ENCODE peak calls at places on chromosomes 3 and 15, in seven cellular contexts. T, I, E, Z, K, M and C are unnamed samples.

GRCh38 chr15:98671060-98672008 is 23.0 kb downstream of the IGF1R start:
- DNase-seq in T (peak; percentile 43), I (no peak), E (no peak), Z (peak; percentile 95), K (no peak), M (no peak), C (no peak)

GRCh38 chr3:63791974-63792373 is 27.1 kb upstream of the C3orf49 start:
- DNase-seq in T (no peak), I (peak; percentile 10), E (no peak), Z (no peak), K (no peak), M (no peak), C (no peak)

GRCh38 chr3:119294889-119295769 is 946 bp downstream of the ARHGAP31 start:
- DNase-seq in T (no peak), I (peak; percentile 28), E (peak; percentile 26), Z (no peak), K (peak; percentile 48), M (no peak), C (no peak)

GRCh38 chr15:60362318-60363023 is 35.3 kb downstream of the ANXA2 start:
- DNase-seq in T (no peak), I (peak; percentile 86), E (no peak), Z (peak; percentile 11), K (no peak), M (no peak), C (no peak)

GRCh38 chr15:75669879-75670212 is 22.1 kb downstream of the SNX33 start:
- DNase-seq in T (no peak), I (no peak), E (no peak), Z (no peak), K (no peak), M (no peak), C (no peak)

GRCh38 chr3:44903314-44903713 is 28.9 kb downstream of the TGM4 start:
- DNase-seq in T (no peak), I (no peak), E (no peak), Z (no peak), K (no peak), M (no peak), C (no peak)

GRCh38 chr3:132637590-132637989 is 22.0 kb downstream of the ACAD11 start:
- DNase-seq in T (no peak), I (no peak), E (no peak), Z (no peak), K (no peak), M (no peak), C (no peak)

GRCh38 chr15:101482526-101483371 is 6.8 kb downstream of the PCSK6 start:
- DNase-seq in T (no peak), I (no peak), E (no peak), Z (no peak), K (peak; percentile 45), M (no peak), C (no peak)

GRCh38 chr15:99096894-99097426 is 7.9 kb upstream of the SYNM start:
- DNase-seq in T (no peak), I (no peak), E (no peak), Z (no peak), K (no peak), M (no peak), C (no peak)

GRCh38 chr15:68877626-68878025 is 52.7 kb upstream of the SPESP1 start:
- DNase-seq in T (no peak), I (no peak), E (no peak), Z (no peak), K (no peak), M (no peak), C (no peak)

GRCh38 chr3:197408177-197408957 is 110.0 kb upstream of the DLG1 start:
- DNase-seq in T (no peak), I (no peak), E (no peak), Z (peak; percentile 16), K (no peak), M (no peak), C (no peak)

GRCh38 chr3:13884851-13885703 is 5.2 kb upstream of the WNT7A start:
- DNase-seq in T (no peak), I (no peak), E (no peak), Z (peak; percentile 36), K (peak; percentile 54), M (no peak), C (peak; percentile 68)

GRCh38 chr3:32336123-32336518 is 55.5 kb upstream of the CMTM7 start:
- DNase-seq in T (no peak), I (no peak), E (no peak), Z (no peak), K (no peak), M (no peak), C (no peak)

GRCh38 chr3:81299486-81299885 is 462.0 kb downstream of the GBE1 start:
- DNase-seq in T (no peak), I (no peak), E (no peak), Z (no peak), K (no peak), M (no peak), C (no peak)

GRCh38 chr15:67148196-67148701 is 82.8 kb downstream of the SMAD3 start:
- DNase-seq in T (no peak), I (peak; percentile 90), E (no peak), Z (peak; percentile 45), K (no peak), M (no peak), C (no peak)

GRCh38 chr15:84736375-84736774 is 12.0 kb upstream of the ZNF592 start:
- DNase-seq in T (no peak), I (no peak), E (no peak), Z (no peak), K (peak; percentile 53), M (peak; percentile 96), C (no peak)

GRCh38 chr3:126528800-126529541 is 5.0 kb downstream of the CHST13 start:
- DNase-seq in T (no peak), I (peak; percentile 48), E (no peak), Z (peak; percentile 97), K (no peak), M (no peak), C (no peak)

GRCh38 chr15:22827125-22827524 is 11.3 kb upstream of the NIPA2 start:
- DNase-seq in T (no peak), I (no peak), E (no peak), Z (no peak), K (no peak), M (no peak), C (no peak)

GRCh38 chr3:23859012-23859743 is 53.4 kb downstream of the UBE2E1 start:
- DNase-seq in T (no peak), I (no peak), E (no peak), Z (no peak), K (no peak), M (no peak), C (no peak)

GRCh38 chr3:134874737-134875413 is 79.8 kb downstream of the EPHB1 start:
- DNase-seq in T (no peak), I (no peak), E (no peak), Z (peak; percentile 27), K (no peak), M (no peak), C (no peak)

GRCh38 chr3:167814441-167814951 is 79.0 kb downstream of the SERPINI1 start:
- DNase-seq in T (no peak), I (peak; percentile 78), E (no peak), Z (peak; percentile 63), K (no peak), M (no peak), C (peak; percentile 38)

GRCh38 chr3:106251160-106251892 is 382.5 kb upstream of the CBLB start:
- DNase-seq in T (no peak), I (peak; percentile 10), E (no peak), Z (no peak), K (no peak), M (no peak), C (no peak)

GRCh38 chr15:99386429-99386828 is 135.1 kb downstream of the LRRC28 start:
- DNase-seq in T (no peak), I (no peak), E (no peak), Z (no peak), K (no peak), M (no peak), C (no peak)

GRCh38 chr3:173977747-173978146 is 580.2 kb downstream of the NLGN1 start:
- DNase-seq in T (no peak), I (no peak), E (no peak), Z (no peak), K (no peak), M (no peak), C (no peak)

GRCh38 chr3:14512944-14513332 is 27.2 kb downstream of the GRIP2 start:
- DNase-seq in T (no peak), I (no peak), E (no peak), Z (no peak), K (no peak), M (no peak), C (no peak)

GRCh38 chr3:188209740-188210139 is 55.8 kb downstream of the LPP start:
- DNase-seq in T (no peak), I (no peak), E (no peak), Z (no peak), K (no peak), M (no peak), C (no peak)

GRCh38 chr3:132652640-132653270 is 6.9 kb downstream of the ACAD11 start:
- DNase-seq in T (no peak), I (no peak), E (no peak), Z (no peak), K (no peak), M (no peak), C (no peak)

GRCh38 chr3:172087827-172088580 is 48.6 kb downstream of the FNDC3B start:
- DNase-seq in T (no peak), I (no peak), E (no peak), Z (no peak), K (no peak), M (peak; percentile 45), C (no peak)
- TF ChIP-seq EP300 in T (no peak), I (no peak), E (no peak), Z (no peak), K (no peak), M (no peak), C (no peak)

GRCh38 chr3:171354706-171355582 is 105.3 kb downstream of the TNIK start:
- DNase-seq in T (no peak), I (no peak), E (no peak), Z (no peak), K (no peak), M (no peak), C (no peak)
- H3K4me1 ChIP-seq in T (no peaks in the 10 kb centered on the region), I (no peaks in the 10 kb centered on the region), E (no peaks in the 10 kb centered on the region), Z (peaks cover 12% of the 10 kb centered on the region), K (peaks cover 18% of the 10 kb centered on the region), M (peaks cover 63% of the 10 kb centered on the region), C (peaks cover 47% of the 10 kb centered on the region)

DNA sequence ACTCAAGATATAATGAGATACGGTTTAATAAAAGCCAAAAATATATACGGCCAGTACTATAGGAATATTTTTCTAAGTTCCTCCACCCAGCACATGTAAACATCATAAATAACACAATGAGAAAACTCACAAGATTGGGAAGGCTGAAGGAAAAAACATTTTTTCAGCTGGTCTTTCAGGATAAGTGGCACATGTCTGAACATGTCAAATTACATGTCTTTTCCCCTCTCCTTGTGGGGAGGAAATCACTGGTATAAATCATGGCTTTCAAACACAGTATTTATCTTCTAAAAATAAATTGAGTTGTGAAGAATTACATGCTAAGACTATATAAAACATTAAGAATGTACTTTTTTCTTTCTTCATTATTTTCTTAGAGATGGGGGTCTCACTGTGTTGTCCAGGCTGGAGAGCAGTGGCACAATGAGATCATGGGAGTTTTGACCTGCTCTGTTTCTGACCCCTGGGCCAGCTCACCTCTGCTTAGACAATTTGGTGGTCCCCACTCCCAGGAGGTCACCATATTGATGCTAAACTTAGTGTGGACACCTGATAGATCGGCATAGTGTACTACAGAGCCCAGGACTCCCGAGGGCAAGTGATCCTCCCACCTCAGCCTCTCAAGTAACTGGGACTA is 32.8 kb downstream of the ETV5 start:
- DNase-seq in T (no peak), I (no peak), E (no peak), Z (no peak), K (no peak), M (no peak), C (no peak)
- H3K27ac ChIP-seq in T (no peak overlapping the region), I (no peak overlapping the region), E (no peak overlapping the region), Z (peak overlapping the region; percentile 5), K (no peak overlapping the region), M (no peak overlapping the region), C (no peak overlapping the region)

GRCh38 chr3:169348981-169349942 is 314.2 kb downstream of the MECOM start:
- DNase-seq in T (no peak), I (no peak), E (no peak), Z (no peak), K (no peak), M (no peak), C (no peak)
- TF ChIP-seq EP300 in T (no peak), I (no peak), E (no peak), Z (no peak), K (no peak), M (no peak), C (no peak)